ENCODE peak calls at places on chromosome 16, in eight cellular contexts. J, V, T, X, Z, R, A and P are unnamed samples.

GRCh38 chr16:27464663-27465482 is 62.9 kb downstream of the IL21R start:
- DNase-seq in J (no peak), V (no peak), T (no peak), X (no peak), Z (no peak), R (no peak), A (no peak), P (no peak)

GRCh38 chr16:73051216-73051615 is 3.3 kb upstream of the ZFHX3 start:
- DNase-seq in J (no peak), V (no peak), T (no peak), X (no peak), Z (no peak), R (no peak), A (no peak), P (no peak)

GRCh38 chr16:49930841-49931240 is 74.9 kb upstream of the ZNF423 start:
- DNase-seq in J (no peak), V (no peak), T (no peak), X (no peak), Z (no peak), R (no peak), A (no peak), P (no peak)

GRCh38 chr16:66911112-66911511 is 7.6 kb downstream of the CDH16 start:
- DNase-seq in J (no peak), V (no peak), T (no peak), X (no peak), Z (no peak), R (no peak), A (no peak), P (peak)

GRCh38 chr16:2429771-2430663 is 770 bp downstream of the CCNF start:
- DNase-seq in J (peak), V (peak), T (no peak), X (no peak), Z (no peak), R (no peak), A (no peak), P (no peak)

GRCh38 chr16:30609002-30609927 is 924 bp downstream of the ZNF689 start:
- DNase-seq in J (no peak), V (peak), T (peak), X (peak), Z (peak), R (peak), A (peak), P (no peak)

GRCh38 chr16:68893710-68894705 is 50.7 kb downstream of the TANGO6 start:
- DNase-seq in J (no peak), V (peak), T (peak), X (peak), Z (no peak), R (peak), A (no peak), P (no peak)

GRCh38 chr16:30031477-30031918 is 427 bp upstream of the TLCD3B start:
- DNase-seq in J (no peak), V (no peak), T (no peak), X (peak), Z (no peak), R (no peak), A (no peak), P (no peak)

GRCh38 chr16:67886387-67886786 is 1.7 kb downstream of the NRN1L start:
- DNase-seq in J (no peak), V (no peak), T (no peak), X (no peak), Z (no peak), R (no peak), A (no peak), P (no peak)

GRCh38 chr16:13343981-13344380 is 442.6 kb downstream of the SHISA9 start:
- DNase-seq in J (no peak), V (no peak), T (no peak), X (no peak), Z (no peak), R (peak), A (no peak), P (no peak)

GRCh38 chr16:48098472-48098871 is 57.3 kb downstream of the ABCC12 start:
- DNase-seq in J (no peak), V (peak), T (no peak), X (no peak), Z (no peak), R (no peak), A (no peak), P (no peak)

GRCh38 chr16:66287916-66288315 is 78.6 kb upstream of the CDH5 start:
- DNase-seq in J (no peak), V (no peak), T (no peak), X (peak), Z (no peak), R (no peak), A (no peak), P (no peak)

GRCh38 chr16:73364413-73364812 is 316.5 kb upstream of the ZFHX3 start:
- DNase-seq in J (no peak), V (no peak), T (no peak), X (no peak), Z (no peak), R (no peak), A (no peak), P (no peak)

GRCh38 chr16:71559855-71560254 is 17.0 kb downstream of the TAT start:
- DNase-seq in J (no peak), V (no peak), T (no peak), X (no peak), Z (no peak), R (no peak), A (no peak), P (no peak)

GRCh38 chr16:3961449-3961849 is 80.9 kb upstream of the CREBBP start:
- DNase-seq in J (no peak), V (peak), T (peak), X (no peak), Z (no peak), R (peak), A (no peak), P (peak)

GRCh38 chr16:918068-918467 is 52.7 kb downstream of the LMF1 start:
- DNase-seq in J (no peak), V (peak), T (no peak), X (no peak), Z (no peak), R (no peak), A (no peak), P (no peak)

GRCh38 chr16:88922114-88922825 is 54.7 kb downstream of the CBFA2T3 start:
- DNase-seq in J (no peak), V (peak), T (peak), X (peak), Z (no peak), R (peak), A (peak), P (peak)

GRCh38 chr16:69775535-69775934 is 13.4 kb downstream of the WWP2 start:
- DNase-seq in J (no peak), V (no peak), T (no peak), X (no peak), Z (no peak), R (no peak), A (no peak), P (no peak)

GRCh38 chr16:27332105-27332504 is 18.3 kb downstream of the IL4R start:
- DNase-seq in J (no peak), V (no peak), T (no peak), X (no peak), Z (no peak), R (no peak), A (no peak), P (no peak)

GRCh38 chr16:85202631-85203461 is 90.6 kb upstream of the CIBAR2 start:
- DNase-seq in J (peak), V (peak), T (peak), X (peak), Z (no peak), R (peak), A (peak), P (no peak)

GRCh38 chr16:4293822-4294457 is 21.1 kb upstream of the TFAP4 start:
- DNase-seq in J (peak), V (peak), T (peak), X (peak), Z (no peak), R (peak), A (peak), P (no peak)

GRCh38 chr16:68328860-68329370 is 18.1 kb downstream of the PRMT7 start:
- DNase-seq in J (no peak), V (no peak), T (no peak), X (no peak), Z (no peak), R (no peak), A (no peak), P (no peak)

GRCh38 chr16:88851616-88852015 is 5.1 kb downstream of the GALNS start:
- DNase-seq in J (no peak), V (no peak), T (no peak), X (no peak), Z (no peak), R (no peak), A (no peak), P (no peak)

GRCh38 chr16:81633147-81633619 is 145.9 kb upstream of the PLCG2 start:
- DNase-seq in J (no peak), V (no peak), T (no peak), X (peak), Z (no peak), R (no peak), A (no peak), P (no peak)

GRCh38 chr16:70437017-70437581 is 1.8 kb downstream of the ST3GAL2 start:
- DNase-seq in J (peak), V (peak), T (peak), X (peak), Z (no peak), R (peak), A (peak), P (no peak)

GRCh38 chr16:11992008-11992584 is 15.6 kb downstream of the SNX29 start:
- DNase-seq in J (no peak), V (no peak), T (no peak), X (no peak), Z (no peak), R (no peak), A (no peak), P (no peak)

GRCh38 chr16:4005281-4005680 is 111.0 kb downstream of the ADCY9 start:
- DNase-seq in J (no peak), V (no peak), T (no peak), X (no peak), Z (no peak), R (no peak), A (no peak), P (no peak)